ENCODE peak calls at places on chromosomes 7 and 10, in nine cellular contexts. One of them, this sample, is unnamed.

GRCh38 chr10:69232252-69232651 is 12.1 kb downstream of the HKDC1 start:
- DNase-seq in lower lobe of right lung: no peak
- DNase-seq in NCI-H2029: no peak
- DNase-seq in SHP77: no peak
- DNase-seq in stimulated activated CD4-positive, alpha-beta T cell treated with anti-CD3 and anti-CD28 coated beads, Interleukin-2, amount 100 ng/mL, for 24 hours: no peak
- DNase-seq in foreskin melanocyte: no peak
- DNase-seq in fibroblast of the aortic adventitia: peak
- DNase-seq in midbrain: no peak
- DNase-seq in amygdala: no peak
- DNase-seq in this sample: no peak

GRCh38 chr7:28433604-28434254 is 21.4 kb downstream of the CREB5 start:
- DNase-seq in stimulated activated CD4-positive, alpha-beta T cell treated with anti-CD3 and anti-CD28 coated beads, Interleukin-2, amount 100 ng/mL, for 24 hours: no peak
- DNase-seq in SHP77: peak
- DNase-seq in NCI-H2029: no peak
- DNase-seq in amygdala: no peak
- DNase-seq in fibroblast of the aortic adventitia: peak
- DNase-seq in lower lobe of right lung: no peak
- DNase-seq in foreskin melanocyte: no peak
- DNase-seq in midbrain: no peak
- DNase-seq in this sample: no peak

GRCh38 chr7:85130702-85131101 is 56.2 kb downstream of the SEMA3D start:
- DNase-seq in NCI-H2029: no peak
- DNase-seq in amygdala: no peak
- DNase-seq in stimulated activated CD4-positive, alpha-beta T cell treated with anti-CD3 and anti-CD28 coated beads, Interleukin-2, amount 100 ng/mL, for 24 hours: no peak
- DNase-seq in midbrain: no peak
- DNase-seq in foreskin melanocyte: no peak
- DNase-seq in fibroblast of the aortic adventitia: no peak
- DNase-seq in SHP77: no peak
- DNase-seq in lower lobe of right lung: no peak
- DNase-seq in this sample: no peak

GRCh38 chr7:42492895-42493294 is 255.9 kb upstream of the GLI3 start:
- DNase-seq in SHP77: no peak
- DNase-seq in foreskin melanocyte: no peak
- DNase-seq in lower lobe of right lung: no peak
- DNase-seq in stimulated activated CD4-positive, alpha-beta T cell treated with anti-CD3 and anti-CD28 coated beads, Interleukin-2, amount 100 ng/mL, for 24 hours: no peak
- DNase-seq in fibroblast of the aortic adventitia: peak
- DNase-seq in amygdala: peak
- DNase-seq in midbrain: no peak
- DNase-seq in NCI-H2029: no peak
- DNase-seq in this sample: no peak

GRCh38 chr7:120874016-120874415 is 16.1 kb upstream of the TSPAN12 start:
- DNase-seq in lower lobe of right lung: no peak
- DNase-seq in NCI-H2029: no peak
- DNase-seq in midbrain: no peak
- DNase-seq in amygdala: no peak
- DNase-seq in stimulated activated CD4-positive, alpha-beta T cell treated with anti-CD3 and anti-CD28 coated beads, Interleukin-2, amount 100 ng/mL, for 24 hours: no peak
- DNase-seq in SHP77: no peak
- DNase-seq in fibroblast of the aortic adventitia: no peak
- DNase-seq in foreskin melanocyte: no peak
- DNase-seq in this sample: no peak

GRCh38 chr7:23383225-23383624 is 84.1 kb downstream of the MALSU1 start:
- DNase-seq in stimulated activated CD4-positive, alpha-beta T cell treated with anti-CD3 and anti-CD28 coated beads, Interleukin-2, amount 100 ng/mL, for 24 hours: no peak
- DNase-seq in midbrain: no peak
- DNase-seq in lower lobe of right lung: no peak
- DNase-seq in amygdala: no peak
- DNase-seq in SHP77: no peak
- DNase-seq in NCI-H2029: no peak
- DNase-seq in foreskin melanocyte: no peak
- DNase-seq in fibroblast of the aortic adventitia: peak
- DNase-seq in this sample: no peak

GRCh38 chr7:81926154-81926553 is 156.3 kb upstream of the HGF start:
- DNase-seq in SHP77: no peak
- DNase-seq in NCI-H2029: no peak
- DNase-seq in foreskin melanocyte: no peak
- DNase-seq in fibroblast of the aortic adventitia: peak
- DNase-seq in stimulated activated CD4-positive, alpha-beta T cell treated with anti-CD3 and anti-CD28 coated beads, Interleukin-2, amount 100 ng/mL, for 24 hours: no peak
- DNase-seq in midbrain: no peak
- DNase-seq in amygdala: no peak
- DNase-seq in lower lobe of right lung: no peak
- DNase-seq in this sample: no peak

GRCh38 chr7:4245866-4246470 is 436.1 kb upstream of the FOXK1 start:
- DNase-seq in midbrain: no peak
- DNase-seq in NCI-H2029: no peak
- DNase-seq in foreskin melanocyte: peak
- DNase-seq in amygdala: no peak
- DNase-seq in lower lobe of right lung: no peak
- DNase-seq in fibroblast of the aortic adventitia: no peak
- DNase-seq in stimulated activated CD4-positive, alpha-beta T cell treated with anti-CD3 and anti-CD28 coated beads, Interleukin-2, amount 100 ng/mL, for 24 hours: no peak
- DNase-seq in SHP77: no peak
- DNase-seq in this sample: no peak

GRCh38 chr10:58675321-58675720 is 162.6 kb downstream of the BICC1 start:
- DNase-seq in amygdala: no peak
- DNase-seq in fibroblast of the aortic adventitia: no peak
- DNase-seq in SHP77: no peak
- DNase-seq in foreskin melanocyte: no peak
- DNase-seq in NCI-H2029: no peak
- DNase-seq in stimulated activated CD4-positive, alpha-beta T cell treated with anti-CD3 and anti-CD28 coated beads, Interleukin-2, amount 100 ng/mL, for 24 hours: no peak
- DNase-seq in midbrain: no peak
- DNase-seq in lower lobe of right lung: no peak
- DNase-seq in this sample: no peak

GRCh38 chr10:123518765-123519164 is 147.4 kb upstream of the GPR26 start:
- DNase-seq in NCI-H2029: no peak
- DNase-seq in lower lobe of right lung: no peak
- DNase-seq in foreskin melanocyte: no peak
- DNase-seq in midbrain: no peak
- DNase-seq in SHP77: no peak
- DNase-seq in fibroblast of the aortic adventitia: no peak
- DNase-seq in stimulated activated CD4-positive, alpha-beta T cell treated with anti-CD3 and anti-CD28 coated beads, Interleukin-2, amount 100 ng/mL, for 24 hours: no peak
- DNase-seq in amygdala: no peak
- DNase-seq in this sample: no peak

GRCh38 chr10:96740579-96741281 is 20.4 kb upstream of the PIK3AP1 start:
- DNase-seq in fibroblast of the aortic adventitia: no peak
- DNase-seq in SHP77: no peak
- DNase-seq in NCI-H2029: no peak
- DNase-seq in foreskin melanocyte: no peak
- DNase-seq in amygdala: no peak
- DNase-seq in midbrain: peak
- DNase-seq in lower lobe of right lung: peak
- DNase-seq in stimulated activated CD4-positive, alpha-beta T cell treated with anti-CD3 and anti-CD28 coated beads, Interleukin-2, amount 100 ng/mL, for 24 hours: no peak
- DNase-seq in this sample: no peak

GRCh38 chr10:49254556-49255318 is 44.2 kb upstream of the C10orf71 start:
- DNase-seq in fibroblast of the aortic adventitia: no peak
- DNase-seq in lower lobe of right lung: no peak
- DNase-seq in midbrain: no peak
- DNase-seq in NCI-H2029: no peak
- DNase-seq in amygdala: no peak
- DNase-seq in SHP77: no peak
- DNase-seq in stimulated activated CD4-positive, alpha-beta T cell treated with anti-CD3 and anti-CD28 coated beads, Interleukin-2, amount 100 ng/mL, for 24 hours: no peak
- DNase-seq in foreskin melanocyte: no peak
- DNase-seq in this sample: no peak

GRCh38 chr7:57375783-57376182 is 74.2 kb upstream of the ZNF716 start:
- DNase-seq in SHP77: peak
- DNase-seq in midbrain: no peak
- DNase-seq in lower lobe of right lung: no peak
- DNase-seq in foreskin melanocyte: no peak
- DNase-seq in NCI-H2029: no peak
- DNase-seq in amygdala: no peak
- DNase-seq in stimulated activated CD4-positive, alpha-beta T cell treated with anti-CD3 and anti-CD28 coated beads, Interleukin-2, amount 100 ng/mL, for 24 hours: no peak
- DNase-seq in fibroblast of the aortic adventitia: no peak
- DNase-seq in this sample: no peak

GRCh38 chr7:105163718-105164117 is 149.7 kb downstream of the KMT2E start:
- DNase-seq in lower lobe of right lung: no peak
- DNase-seq in NCI-H2029: no peak
- DNase-seq in SHP77: no peak
- DNase-seq in fibroblast of the aortic adventitia: no peak
- DNase-seq in amygdala: no peak
- DNase-seq in foreskin melanocyte: no peak
- DNase-seq in stimulated activated CD4-positive, alpha-beta T cell treated with anti-CD3 and anti-CD28 coated beads, Interleukin-2, amount 100 ng/mL, for 24 hours: no peak
- DNase-seq in midbrain: no peak
- DNase-seq in this sample: no peak

GRCh38 chr10:23294638-23295247 is 49.9 kb downstream of the C10orf67 start:
- DNase-seq in stimulated activated CD4-positive, alpha-beta T cell treated with anti-CD3 and anti-CD28 coated beads, Interleukin-2, amount 100 ng/mL, for 24 hours: no peak
- DNase-seq in lower lobe of right lung: no peak
- DNase-seq in amygdala: no peak
- DNase-seq in SHP77: no peak
- DNase-seq in midbrain: peak
- DNase-seq in NCI-H2029: no peak
- DNase-seq in foreskin melanocyte: no peak
- DNase-seq in fibroblast of the aortic adventitia: peak
- DNase-seq in this sample: no peak

GRCh38 chr10:74008212-74008731 is 10.4 kb downstream of the VCL start:
- DNase-seq in foreskin melanocyte: no peak
- DNase-seq in amygdala: no peak
- DNase-seq in stimulated activated CD4-positive, alpha-beta T cell treated with anti-CD3 and anti-CD28 coated beads, Interleukin-2, amount 100 ng/mL, for 24 hours: no peak
- DNase-seq in NCI-H2029: no peak
- DNase-seq in SHP77: no peak
- DNase-seq in midbrain: no peak
- DNase-seq in lower lobe of right lung: no peak
- DNase-seq in fibroblast of the aortic adventitia: peak
- DNase-seq in this sample: no peak

GRCh38 chr10:48768451-48768766 is 83.7 kb downstream of the WDFY4 start:
- DNase-seq in SHP77: no peak
- DNase-seq in stimulated activated CD4-positive, alpha-beta T cell treated with anti-CD3 and anti-CD28 coated beads, Interleukin-2, amount 100 ng/mL, for 24 hours: no peak
- DNase-seq in foreskin melanocyte: no peak
- DNase-seq in amygdala: no peak
- DNase-seq in lower lobe of right lung: no peak
- DNase-seq in fibroblast of the aortic adventitia: no peak
- DNase-seq in NCI-H2029: no peak
- DNase-seq in midbrain: no peak
- DNase-seq in this sample: no peak

GRCh38 chr7:51639661-51640340 is 323.2 kb upstream of the COBL start:
- DNase-seq in stimulated activated CD4-positive, alpha-beta T cell treated with anti-CD3 and anti-CD28 coated beads, Interleukin-2, amount 100 ng/mL, for 24 hours: no peak
- DNase-seq in midbrain: no peak
- DNase-seq in SHP77: no peak
- DNase-seq in fibroblast of the aortic adventitia: no peak
- DNase-seq in NCI-H2029: no peak
- DNase-seq in lower lobe of right lung: no peak
- DNase-seq in amygdala: no peak
- DNase-seq in foreskin melanocyte: no peak
- DNase-seq in this sample: no peak

GRCh38 chr10:97333351-97333600 is 1.3 kb downstream of the FRAT2 start:
- DNase-seq in NCI-H2029: no peak
- DNase-seq in amygdala: no peak
- DNase-seq in stimulated activated CD4-positive, alpha-beta T cell treated with anti-CD3 and anti-CD28 coated beads, Interleukin-2, amount 100 ng/mL, for 24 hours: no peak
- DNase-seq in foreskin melanocyte: peak
- DNase-seq in fibroblast of the aortic adventitia: peak
- DNase-seq in SHP77: no peak
- DNase-seq in lower lobe of right lung: no peak
- DNase-seq in midbrain: peak
- DNase-seq in this sample: no peak

GRCh38 chr10:113045155-113046055 is 95.4 kb downstream of the TCF7L2 start:
- DNase-seq in foreskin melanocyte: peak
- DNase-seq in amygdala: no peak
- DNase-seq in SHP77: no peak
- DNase-seq in NCI-H2029: no peak
- DNase-seq in fibroblast of the aortic adventitia: peak
- DNase-seq in lower lobe of right lung: peak
- DNase-seq in midbrain: no peak
- DNase-seq in stimulated activated CD4-positive, alpha-beta T cell treated with anti-CD3 and anti-CD28 coated beads, Interleukin-2, amount 100 ng/mL, for 24 hours: no peak
- DNase-seq in this sample: no peak

GRCh38 chr7:43535810-43536585 is 46.9 kb upstream of the STK17A start:
- DNase-seq in amygdala: no peak
- DNase-seq in foreskin melanocyte: peak
- DNase-seq in lower lobe of right lung: no peak
- DNase-seq in fibroblast of the aortic adventitia: peak
- DNase-seq in NCI-H2029: no peak
- DNase-seq in midbrain: no peak
- DNase-seq in SHP77: no peak
- DNase-seq in stimulated activated CD4-positive, alpha-beta T cell treated with anti-CD3 and anti-CD28 coated beads, Interleukin-2, amount 100 ng/mL, for 24 hours: no peak
- DNase-seq in this sample: no peak

GRCh38 chr10:17751781-17752445 is at the start of gene TMEM236:
- DNase-seq in amygdala: no peak
- DNase-seq in SHP77: no peak
- DNase-seq in stimulated activated CD4-positive, alpha-beta T cell treated with anti-CD3 and anti-CD28 coated beads, Interleukin-2, amount 100 ng/mL, for 24 hours: no peak
- DNase-seq in lower lobe of right lung: no peak
- DNase-seq in NCI-H2029: no peak
- DNase-seq in fibroblast of the aortic adventitia: no peak
- DNase-seq in foreskin melanocyte: no peak
- DNase-seq in midbrain: no peak
- DNase-seq in this sample: no peak

GRCh38 chr7:19106308-19107141 is 10.9 kb downstream of the TWIST1 start:
- DNase-seq in amygdala: no peak
- DNase-seq in fibroblast of the aortic adventitia: no peak
- DNase-seq in foreskin melanocyte: no peak
- DNase-seq in SHP77: no peak
- DNase-seq in midbrain: no peak
- DNase-seq in stimulated activated CD4-positive, alpha-beta T cell treated with anti-CD3 and anti-CD28 coated beads, Interleukin-2, amount 100 ng/mL, for 24 hours: no peak
- DNase-seq in NCI-H2029: no peak
- DNase-seq in lower lobe of right lung: no peak
- DNase-seq in this sample: no peak

GRCh38 chr10:58818889-58819288 is 306.2 kb downstream of the BICC1 start:
- DNase-seq in NCI-H2029: peak
- DNase-seq in foreskin melanocyte: no peak
- DNase-seq in fibroblast of the aortic adventitia: peak
- DNase-seq in SHP77: peak
- DNase-seq in amygdala: no peak
- DNase-seq in midbrain: no peak
- DNase-seq in lower lobe of right lung: no peak
- DNase-seq in stimulated activated CD4-positive, alpha-beta T cell treated with anti-CD3 and anti-CD28 coated beads, Interleukin-2, amount 100 ng/mL, for 24 hours: no peak
- DNase-seq in this sample: no peak

GRCh38 chr7:55366461-55367138 is 1.5 kb downstream of the LANCL2 start:
- DNase-seq in SHP77: peak
- DNase-seq in stimulated activated CD4-positive, alpha-beta T cell treated with anti-CD3 and anti-CD28 coated beads, Interleukin-2, amount 100 ng/mL, for 24 hours: peak
- DNase-seq in NCI-H2029: peak
- DNase-seq in amygdala: no peak
- DNase-seq in fibroblast of the aortic adventitia: peak
- DNase-seq in midbrain: no peak
- DNase-seq in lower lobe of right lung: no peak
- DNase-seq in foreskin melanocyte: no peak
- DNase-seq in this sample: no peak

GRCh38 chr7:28329616-28330373 is 82.5 kb upstream of the CREB5 start:
- DNase-seq in amygdala: no peak
- DNase-seq in stimulated activated CD4-positive, alpha-beta T cell treated with anti-CD3 and anti-CD28 coated beads, Interleukin-2, amount 100 ng/mL, for 24 hours: no peak
- DNase-seq in foreskin melanocyte: no peak
- DNase-seq in SHP77: peak
- DNase-seq in lower lobe of right lung: no peak
- DNase-seq in fibroblast of the aortic adventitia: peak
- DNase-seq in NCI-H2029: no peak
- DNase-seq in midbrain: no peak
- DNase-seq in this sample: peak

GRCh38 chr10:18222870-18223269 is 82.6 kb downstream of the CACNB2 start:
- DNase-seq in midbrain: no peak
- DNase-seq in NCI-H2029: no peak
- DNase-seq in foreskin melanocyte: no peak
- DNase-seq in SHP77: no peak
- DNase-seq in fibroblast of the aortic adventitia: no peak
- DNase-seq in stimulated activated CD4-positive, alpha-beta T cell treated with anti-CD3 and anti-CD28 coated beads, Interleukin-2, amount 100 ng/mL, for 24 hours: no peak
- DNase-seq in lower lobe of right lung: no peak
- DNase-seq in amygdala: no peak
- DNase-seq in this sample: no peak